ENCODE peak calls at places on chromosome 17, in eight cellular contexts. One of them, this sample, is unnamed.

GRCh38 chr17:1010586-1010985 is 13.7 kb downstream of the TIMM22 start:
- DNase-seq in mucosa of gallbladder: no peak
- DNase-seq in psoas muscle: peak
- DNase-seq in neural crest cell: no peak
- DNase-seq in GM23338: no peak
- DNase-seq in HEK293T: no peak
- DNase-seq in EL: no peak
- DNase-seq in activated CD8-positive, alpha-beta memory T cell treated with anti-CD3 and anti-CD28 coated beads for 1 hour: no peak
- DNase-seq in this sample: no peak

GRCh38 chr17:1331708-1332107 is 52.2 kb downstream of the TRARG1 start:
- DNase-seq in mucosa of gallbladder: no peak
- DNase-seq in psoas muscle: no peak
- DNase-seq in neural crest cell: no peak
- DNase-seq in GM23338: no peak
- DNase-seq in HEK293T: no peak
- DNase-seq in EL: no peak
- DNase-seq in activated CD8-positive, alpha-beta memory T cell treated with anti-CD3 and anti-CD28 coated beads for 1 hour: no peak
- DNase-seq in this sample: no peak

GRCh38 chr17:67481808-67482207 is 104.7 kb downstream of the PITPNC1 start:
- DNase-seq in mucosa of gallbladder: no peak
- DNase-seq in psoas muscle: no peak
- DNase-seq in neural crest cell: no peak
- DNase-seq in GM23338: no peak
- DNase-seq in HEK293T: no peak
- DNase-seq in EL: peak
- DNase-seq in activated CD8-positive, alpha-beta memory T cell treated with anti-CD3 and anti-CD28 coated beads for 1 hour: no peak
- DNase-seq in this sample: no peak

GRCh38 chr17:47744168-47745036 is 11.4 kb downstream of the TBX21 start:
- DNase-seq in mucosa of gallbladder: no peak
- DNase-seq in psoas muscle: no peak
- DNase-seq in neural crest cell: no peak
- DNase-seq in GM23338: no peak
- DNase-seq in HEK293T: peak
- DNase-seq in EL: no peak
- DNase-seq in activated CD8-positive, alpha-beta memory T cell treated with anti-CD3 and anti-CD28 coated beads for 1 hour: no peak
- DNase-seq in this sample: no peak

GRCh38 chr17:72477529-72477928 is 356.7 kb downstream of the SOX9 start:
- DNase-seq in mucosa of gallbladder: peak
- DNase-seq in psoas muscle: no peak
- DNase-seq in neural crest cell: no peak
- DNase-seq in GM23338: no peak
- DNase-seq in HEK293T: no peak
- DNase-seq in EL: no peak
- DNase-seq in activated CD8-positive, alpha-beta memory T cell treated with anti-CD3 and anti-CD28 coated beads for 1 hour: no peak
- DNase-seq in this sample: no peak

GRCh38 chr17:70675070-70675590 is 505.8 kb downstream of the KCNJ2 start:
- DNase-seq in mucosa of gallbladder: no peak
- DNase-seq in psoas muscle: no peak
- DNase-seq in neural crest cell: no peak
- DNase-seq in GM23338: no peak
- DNase-seq in HEK293T: no peak
- DNase-seq in EL: no peak
- DNase-seq in activated CD8-positive, alpha-beta memory T cell treated with anti-CD3 and anti-CD28 coated beads for 1 hour: no peak
- DNase-seq in this sample: no peak

GRCh38 chr17:6421700-6422604 is 13.0 kb downstream of the AIPL1 start:
- DNase-seq in mucosa of gallbladder: peak
- DNase-seq in psoas muscle: peak
- DNase-seq in neural crest cell: peak
- DNase-seq in GM23338: peak
- DNase-seq in HEK293T: peak
- DNase-seq in EL: peak
- DNase-seq in activated CD8-positive, alpha-beta memory T cell treated with anti-CD3 and anti-CD28 coated beads for 1 hour: peak
- DNase-seq in this sample: peak

GRCh38 chr17:57569021-57569420 is 176.1 kb downstream of the CCDC182 start:
- DNase-seq in mucosa of gallbladder: no peak
- DNase-seq in psoas muscle: no peak
- DNase-seq in neural crest cell: no peak
- DNase-seq in GM23338: no peak
- DNase-seq in HEK293T: no peak
- DNase-seq in EL: no peak
- DNase-seq in activated CD8-positive, alpha-beta memory T cell treated with anti-CD3 and anti-CD28 coated beads for 1 hour: no peak
- DNase-seq in this sample: peak

GRCh38 chr17:76476736-76477135 is 9.3 kb downstream of the AANAT start:
- DNase-seq in mucosa of gallbladder: no peak
- DNase-seq in psoas muscle: no peak
- DNase-seq in neural crest cell: no peak
- DNase-seq in GM23338: no peak
- DNase-seq in HEK293T: no peak
- DNase-seq in EL: no peak
- DNase-seq in activated CD8-positive, alpha-beta memory T cell treated with anti-CD3 and anti-CD28 coated beads for 1 hour: no peak
- DNase-seq in this sample: no peak

GRCh38 chr17:37743875-37744632 is 805 bp downstream of the HNF1B start:
- DNase-seq in mucosa of gallbladder: no peak
- DNase-seq in psoas muscle: no peak
- DNase-seq in neural crest cell: peak
- DNase-seq in GM23338: peak
- DNase-seq in HEK293T: no peak
- DNase-seq in EL: no peak
- DNase-seq in activated CD8-positive, alpha-beta memory T cell treated with anti-CD3 and anti-CD28 coated beads for 1 hour: no peak
- DNase-seq in this sample: peak

GRCh38 chr17:78383725-78384471 is 5.4 kb downstream of the PGS1 start:
- DNase-seq in mucosa of gallbladder: peak
- DNase-seq in psoas muscle: peak
- DNase-seq in neural crest cell: no peak
- DNase-seq in GM23338: no peak
- DNase-seq in HEK293T: no peak
- DNase-seq in EL: peak
- DNase-seq in activated CD8-positive, alpha-beta memory T cell treated with anti-CD3 and anti-CD28 coated beads for 1 hour: no peak
- DNase-seq in this sample: no peak

GRCh38 chr17:32631341-32632109 is 144.7 kb downstream of the CDK5R1 start:
- DNase-seq in mucosa of gallbladder: no peak
- DNase-seq in psoas muscle: no peak
- DNase-seq in neural crest cell: no peak
- DNase-seq in GM23338: no peak
- DNase-seq in HEK293T: no peak
- DNase-seq in EL: no peak
- DNase-seq in activated CD8-positive, alpha-beta memory T cell treated with anti-CD3 and anti-CD28 coated beads for 1 hour: no peak
- DNase-seq in this sample: no peak

GRCh38 chr17:44636562-44636961 is 19.7 kb upstream of the MEIOC start:
- DNase-seq in mucosa of gallbladder: no peak
- DNase-seq in psoas muscle: no peak
- DNase-seq in neural crest cell: no peak
- DNase-seq in GM23338: peak
- DNase-seq in HEK293T: no peak
- DNase-seq in EL: peak
- DNase-seq in activated CD8-positive, alpha-beta memory T cell treated with anti-CD3 and anti-CD28 coated beads for 1 hour: no peak
- DNase-seq in this sample: peak

GRCh38 chr17:27339836-27340550 is 46.1 kb downstream of the WSB1 start:
- DNase-seq in mucosa of gallbladder: no peak
- DNase-seq in psoas muscle: no peak
- DNase-seq in neural crest cell: no peak
- DNase-seq in GM23338: no peak
- DNase-seq in HEK293T: no peak
- DNase-seq in EL: no peak
- DNase-seq in activated CD8-positive, alpha-beta memory T cell treated with anti-CD3 and anti-CD28 coated beads for 1 hour: no peak
- DNase-seq in this sample: no peak

GRCh38 chr17:39612291-39612894 is 4.7 kb upstream of the NEUROD2 start:
- DNase-seq in mucosa of gallbladder: no peak
- DNase-seq in psoas muscle: no peak
- DNase-seq in neural crest cell: no peak
- DNase-seq in GM23338: no peak
- DNase-seq in HEK293T: no peak
- DNase-seq in EL: no peak
- DNase-seq in activated CD8-positive, alpha-beta memory T cell treated with anti-CD3 and anti-CD28 coated beads for 1 hour: no peak
- DNase-seq in this sample: no peak

GRCh38 chr17:80730739-80731138 is 186.1 kb downstream of the RPTOR start:
- DNase-seq in mucosa of gallbladder: no peak
- DNase-seq in psoas muscle: no peak
- DNase-seq in neural crest cell: no peak
- DNase-seq in GM23338: no peak
- DNase-seq in HEK293T: no peak
- DNase-seq in EL: no peak
- DNase-seq in activated CD8-positive, alpha-beta memory T cell treated with anti-CD3 and anti-CD28 coated beads for 1 hour: no peak
- DNase-seq in this sample: no peak

GRCh38 chr17:63819585-63820537 is 7.4 kb upstream of the PSMC5 start:
- DNase-seq in mucosa of gallbladder: no peak
- DNase-seq in psoas muscle: no peak
- DNase-seq in neural crest cell: no peak
- DNase-seq in GM23338: no peak
- DNase-seq in HEK293T: no peak
- DNase-seq in EL: no peak
- DNase-seq in activated CD8-positive, alpha-beta memory T cell treated with anti-CD3 and anti-CD28 coated beads for 1 hour: no peak
- DNase-seq in this sample: no peak

GRCh38 chr17:77128895-77129567 is 11.7 kb upstream of the SEC14L1 start:
- DNase-seq in mucosa of gallbladder: no peak
- DNase-seq in psoas muscle: no peak
- DNase-seq in neural crest cell: no peak
- DNase-seq in GM23338: no peak
- DNase-seq in HEK293T: no peak
- DNase-seq in EL: peak
- DNase-seq in activated CD8-positive, alpha-beta memory T cell treated with anti-CD3 and anti-CD28 coated beads for 1 hour: no peak
- DNase-seq in this sample: no peak

GRCh38 chr17:40490982-40491381 is 10.4 kb downstream of the TNS4 start:
- DNase-seq in mucosa of gallbladder: no peak
- DNase-seq in psoas muscle: no peak
- DNase-seq in neural crest cell: no peak
- DNase-seq in GM23338: no peak
- DNase-seq in HEK293T: no peak
- DNase-seq in EL: no peak
- DNase-seq in activated CD8-positive, alpha-beta memory T cell treated with anti-CD3 and anti-CD28 coated beads for 1 hour: no peak
- DNase-seq in this sample: no peak

GRCh38 chr17:64155090-64155630 is 25.2 kb upstream of the ERN1 start:
- DNase-seq in mucosa of gallbladder: no peak
- DNase-seq in psoas muscle: no peak
- DNase-seq in neural crest cell: no peak
- DNase-seq in GM23338: no peak
- DNase-seq in HEK293T: no peak
- DNase-seq in EL: no peak
- DNase-seq in activated CD8-positive, alpha-beta memory T cell treated with anti-CD3 and anti-CD28 coated beads for 1 hour: no peak
- DNase-seq in this sample: no peak

GRCh38 chr17:20234266-20234665 is 225.1 kb downstream of the SPECC1 start:
- DNase-seq in mucosa of gallbladder: no peak
- DNase-seq in psoas muscle: no peak
- DNase-seq in neural crest cell: no peak
- DNase-seq in GM23338: no peak
- DNase-seq in HEK293T: no peak
- DNase-seq in EL: no peak
- DNase-seq in activated CD8-positive, alpha-beta memory T cell treated with anti-CD3 and anti-CD28 coated beads for 1 hour: no peak
- DNase-seq in this sample: no peak

GRCh38 chr17:61579961-61580360 is 11.1 kb downstream of the NACA2 start:
- DNase-seq in mucosa of gallbladder: no peak
- DNase-seq in psoas muscle: no peak
- DNase-seq in neural crest cell: no peak
- DNase-seq in GM23338: peak
- DNase-seq in HEK293T: no peak
- DNase-seq in EL: peak
- DNase-seq in activated CD8-positive, alpha-beta memory T cell treated with anti-CD3 and anti-CD28 coated beads for 1 hour: no peak
- DNase-seq in this sample: no peak

GRCh38 chr17:78484300-78485159 is 92.7 kb downstream of the DNAH17 start:
- DNase-seq in mucosa of gallbladder: no peak
- DNase-seq in psoas muscle: no peak
- DNase-seq in neural crest cell: peak
- DNase-seq in GM23338: peak
- DNase-seq in HEK293T: no peak
- DNase-seq in EL: no peak
- DNase-seq in activated CD8-positive, alpha-beta memory T cell treated with anti-CD3 and anti-CD28 coated beads for 1 hour: peak
- DNase-seq in this sample: no peak

GRCh38 chr17:40791808-40792436 is 7.8 kb downstream of the KRT28 start:
- DNase-seq in mucosa of gallbladder: no peak
- DNase-seq in psoas muscle: no peak
- DNase-seq in neural crest cell: no peak
- DNase-seq in GM23338: peak
- DNase-seq in HEK293T: peak
- DNase-seq in EL: peak
- DNase-seq in activated CD8-positive, alpha-beta memory T cell treated with anti-CD3 and anti-CD28 coated beads for 1 hour: no peak
- DNase-seq in this sample: peak

This sample was measured in SK-N-SH.